ENCODE peak calls at places on chromosomes 13 and 19, in five cellular contexts. T is body of pancreas, J is tibial nerve, W is heart left ventricle, I is breast epithelium. U is an unnamed sample. For H3K4me1, the result is how much of the 10 kb centered on the place peaks cover.

GRCh38 chr19:16445238-16446107 is 26.3 kb downstream of the EPS15L1 start:
- DNase-seq in T (no peak), J (no peak), W (no peak), I (no peak), U (no peak)

GRCh38 chr13:28606466-28606865 is 52.5 kb upstream of the POMP start:
- DNase-seq in T (no peak), J (no peak), W (no peak), I (no peak), U (no peak)

GRCh38 chr13:100089633-100090032 is 740 bp downstream of the PCCA start:
- DNase-seq in T (no peak), J (no peak), W (no peak), I (no peak), U (no peak)

GRCh38 chr19:56864443-56865125 is 24.1 kb upstream of the PEG3 start:
- DNase-seq in T (no peak), J (no peak), W (no peak), I (no peak), U (no peak)

GRCh38 chr19:11979527-11979926 is 14.7 kb downstream of the ZNF763 start:
- DNase-seq in T (no peak), J (no peak), W (no peak), I (no peak), U (no peak)

GRCh38 chr19:18390075-18390909 is 4.3 kb downstream of the GDF15 start:
- DNase-seq in T (no peak), J (no peak), W (no peak), I (no peak), U (no peak)

GRCh38 chr19:46271488-46272197 is 25.2 kb upstream of the HIF3A start:
- DNase-seq in T (no peak), J (no peak), W (no peak), I (no peak), U (no peak)

GRCh38 chr19:6062274-6062673 is 48.0 kb downstream of the RFX2 start:
- DNase-seq in T (no peak), J (no peak), W (peak), I (peak), U (no peak)

GRCh38 chr13:83184150-83184475 is 698.2 kb downstream of the SLITRK1 start:
- DNase-seq in T (no peak), J (no peak), W (no peak), I (no peak), U (no peak)

GRCh38 chr13:41827507-41828213 is 133.2 kb downstream of the VWA8 start:
- DNase-seq in T (no peak), J (peak), W (no peak), I (no peak), U (no peak)

GRCh38 chr19:1074512-1075283 is 7.7 kb downstream of the ARHGAP45 start:
- DNase-seq in T (peak), J (peak), W (peak), I (peak), U (peak)

GRCh38 chr19:1076046-1076386 is 9.0 kb downstream of the ARHGAP45 start:
- DNase-seq in T (no peak), J (no peak), W (no peak), I (no peak), U (no peak)

GRCh38 chr19:1072371-1073015 is 5.5 kb downstream of the ARHGAP45 start:
- DNase-seq in T (no peak), J (no peak), W (no peak), I (no peak), U (no peak)

GRCh38 chr19:1073063-1073955 is 6.3 kb downstream of the ARHGAP45 start:
- DNase-seq in T (no peak), J (no peak), W (no peak), I (no peak), U (no peak)

GRCh38 chr19:1073956-1074511 is 7.1 kb downstream of the ARHGAP45 start:
- DNase-seq in T (no peak), J (no peak), W (no peak), I (no peak), U (no peak)
- TF ChIP-seq POLR2A in T (no peak), J (no peak), W (no peak), I (no peak), U (no peak)

DNA sequence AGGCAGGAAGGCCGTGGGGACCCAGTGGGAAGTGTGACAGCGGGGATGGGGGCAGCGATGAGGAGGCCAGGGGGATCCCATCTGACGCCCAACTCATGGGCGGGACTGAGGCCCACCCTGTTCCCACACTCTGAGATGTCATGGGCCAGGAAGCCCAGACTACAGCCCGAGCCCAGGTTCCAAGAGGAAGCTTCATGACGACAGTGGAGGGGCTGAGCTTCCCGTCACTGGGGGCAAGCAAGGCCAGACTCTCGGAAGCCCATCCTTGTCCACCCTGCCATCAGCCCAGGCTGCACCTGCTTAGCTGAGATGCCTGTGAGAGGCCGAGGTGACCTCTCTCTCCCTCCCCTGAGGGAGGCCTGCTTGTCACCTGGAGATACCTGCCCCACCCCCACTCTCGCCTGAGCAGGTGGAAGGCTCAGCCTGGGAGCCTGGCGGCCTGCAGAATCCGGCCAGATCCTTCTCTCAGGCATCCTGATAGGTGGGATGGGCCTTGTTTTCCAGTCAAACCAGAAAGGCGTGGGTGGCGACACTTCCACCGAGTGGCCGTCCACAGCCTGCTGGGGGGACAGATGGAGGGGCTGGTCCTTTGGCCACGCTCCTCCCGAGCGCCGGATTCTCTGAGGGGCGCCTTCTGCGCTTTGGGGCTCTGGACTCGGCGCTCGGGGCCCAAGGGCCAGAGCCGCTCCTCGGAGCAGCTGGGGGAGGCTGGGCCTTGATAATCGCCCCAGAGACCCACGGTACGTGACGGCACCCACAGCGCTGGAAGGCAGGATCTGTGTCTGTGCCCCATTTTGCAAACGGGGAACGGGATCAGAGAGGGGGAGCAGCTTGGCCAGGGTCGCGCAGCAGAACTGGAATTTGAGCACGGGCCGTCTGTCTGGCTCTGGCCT is 4.8 kb downstream of the ZBTB7A start:
- DNase-seq in T (peak), J (no peak), W (peak), I (peak), U (no peak)
- H3K4me1 ChIP-seq in T (half or more), J (half or more), W (half or more), I (under half), U (half or more)

GRCh38 chr13:98466634-98467236 is 110.2 kb downstream of the STK24 start:
- DNase-seq in T (peak), J (peak), W (no peak), I (no peak), U (no peak)
- TF ChIP-seq CTCF in T (peak), J (peak), W (peak), I (peak), U (peak)

DNA sequence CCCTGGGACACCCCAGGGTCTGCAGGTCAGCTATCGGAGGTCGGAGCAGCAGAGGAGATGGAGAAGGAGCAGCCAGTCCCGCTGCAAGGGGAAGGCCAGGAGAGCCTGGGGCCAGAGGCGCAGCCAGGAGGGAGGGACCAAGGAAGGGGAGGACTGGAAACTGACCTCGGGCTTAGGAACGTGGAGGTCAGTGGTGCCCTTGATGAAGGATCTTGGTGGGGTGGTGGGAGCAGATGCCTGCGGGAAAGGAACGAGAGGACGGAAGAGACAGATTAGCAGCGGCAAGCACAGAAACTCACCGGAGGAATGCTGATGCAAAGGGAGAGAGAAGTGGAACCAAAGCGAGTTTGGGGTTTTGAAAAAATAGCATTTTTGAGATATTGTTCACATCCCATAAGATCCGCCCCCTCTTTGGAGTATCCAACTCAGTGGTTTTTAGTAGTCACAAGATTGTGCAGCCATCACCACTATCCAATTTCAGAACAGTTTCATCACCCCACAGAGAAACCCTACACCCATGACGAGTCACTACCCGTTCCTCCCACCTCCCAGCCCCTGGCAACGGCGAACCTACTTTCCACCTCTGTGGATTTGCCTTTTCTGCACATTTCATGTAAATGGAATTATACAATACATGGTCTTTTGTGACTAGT is 22.1 kb downstream of the PLEKHF1 start:
- DNase-seq in T (no peak), J (peak), W (no peak), I (no peak), U (no peak)
- TF ChIP-seq POLR2A in T (no peak), J (no peak), W (no peak), I (no peak), U (no peak)

U was measured in esophagus squamous epithelium.